ENCODE peak calls at places on chromosome 1, in five cellular contexts. J is AG10803; A is stomach; Y is CD8-positive, alpha-beta T cell; O is fibroblast of pulmonary artery. E is an unnamed sample.

GRCh38 chr1:227885648-227886502 is 61.9 kb downstream of the WNT9A start:
- DNase-seq in J (peak; percentile 35), A (peak; percentile 58), Y (no peak), O (peak; percentile 53), E (peak; percentile 38)

GRCh38 chr1:158121604-158122254 is 59.0 kb upstream of the CD1D start:
- DNase-seq in J (peak; percentile 18), A (no peak), Y (no peak), O (peak; percentile 58), E (peak; percentile 36)

GRCh38 chr1:23568608-23569383 is 9.5 kb upstream of the ID3 start:
- DNase-seq in J (no peak), A (no peak), Y (no peak), O (no peak), E (no peak)

GRCh38 chr1:6273380-6273891 is 12.5 kb upstream of the GPR153 start:
- DNase-seq in J (peak; percentile 65), A (no peak), Y (no peak), O (peak; percentile 26), E (peak; percentile 63)

GRCh38 chr1:78146137-78146822 is 100.5 kb downstream of the GIPC2 start:
- DNase-seq in J (peak; percentile 79), A (no peak), Y (no peak), O (no peak), E (peak; percentile 12)

GRCh38 chr1:203346060-203346754 is 4.7 kb downstream of the FMOD start:
- DNase-seq in J (peak; percentile 12), A (no peak), Y (no peak), O (peak; percentile 27), E (peak; percentile 62)

GRCh38 chr1:158199840-158200239 is 19.1 kb downstream of the CD1D start:
- DNase-seq in J (no peak), A (no peak), Y (no peak), O (peak; percentile 73), E (peak; percentile 74)

GRCh38 chr1:2541619-2542246 is 11.7 kb upstream of the HES5 start:
- DNase-seq in J (no peak), A (peak; percentile 71), Y (no peak), O (no peak), E (no peak)

GRCh38 chr1:8523641-8524206 is 205.8 kb downstream of the SLC45A1 start:
- DNase-seq in J (no peak), A (no peak), Y (no peak), O (no peak), E (no peak)

GRCh38 chr1:20160034-20160433 is 20.9 kb downstream of the PLA2G2F start:
- DNase-seq in J (no peak), A (no peak), Y (no peak), O (no peak), E (peak; percentile 27)

GRCh38 chr1:29114654-29115053 is 9.0 kb downstream of the TMEM200B start:
- DNase-seq in J (no peak), A (no peak), Y (no peak), O (no peak), E (no peak)

GRCh38 chr1:55195523-55196233 is 19.5 kb downstream of the USP24 start:
- DNase-seq in J (peak; percentile 76), A (no peak), Y (no peak), O (peak; percentile 83), E (peak; percentile 87)

GRCh38 chr1:55194851-55195250 is 20.3 kb downstream of the USP24 start:
- DNase-seq in J (no peak), A (no peak), Y (no peak), O (no peak), E (no peak)

GRCh38 chr1:55198044-55198443 is 17.1 kb downstream of the USP24 start:
- DNase-seq in J (no peak), A (no peak), Y (no peak), O (no peak), E (no peak)

GRCh38 chr1:55197106-55197505 is 18.1 kb downstream of the USP24 start:
- DNase-seq in J (no peak), A (no peak), Y (no peak), O (no peak), E (no peak)

DNA sequence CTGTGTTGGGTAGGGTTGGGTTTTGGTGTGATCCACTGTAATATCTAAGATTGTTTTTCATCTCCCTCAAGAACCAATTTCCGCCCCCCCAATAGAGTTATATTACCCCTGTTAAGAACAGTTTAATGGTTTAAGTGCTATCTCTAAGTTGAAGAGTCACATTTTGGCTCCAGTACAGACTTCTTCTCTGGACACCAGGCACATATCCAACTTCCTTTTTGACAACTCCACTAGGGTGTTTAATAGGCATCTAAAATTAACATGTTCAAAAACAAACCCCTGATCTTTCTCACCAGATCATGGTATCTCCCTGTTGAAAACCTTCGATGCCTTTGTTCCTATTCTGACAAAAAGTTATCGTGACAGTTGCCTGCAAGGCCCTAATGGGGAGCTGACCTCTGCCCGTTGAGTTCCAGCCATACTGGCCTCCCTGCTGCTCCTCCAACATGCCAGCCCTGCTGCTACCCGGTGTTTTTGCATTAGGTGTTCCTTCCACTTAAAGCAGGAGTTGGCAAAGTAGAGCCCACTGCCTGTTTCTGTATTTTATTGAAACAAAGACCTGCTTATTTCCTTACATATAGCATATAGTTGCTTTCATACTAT is 18.6 kb downstream of the USP24 start:
- DNase-seq in J (no peak), A (no peak), Y (no peak), O (peak; percentile 33), E (no peak)
- H3K4me3 ChIP-seq in J (no peak overlapping the region), A (no peak overlapping the region), Y (no peak overlapping the region), O (no peak overlapping the region), E (no peak overlapping the region)

GRCh38 chr1:173639102-173639501 is 4.0 kb downstream of the TEX50 start:
- DNase-seq in J (no peak), A (no peak), Y (no peak), O (no peak), E (no peak)
- H3K4me3 ChIP-seq in J (no peak overlapping the region), A (no peak overlapping the region), Y (no peak overlapping the region), O (no peak overlapping the region), E (no peak overlapping the region)

GRCh38 chr1:155069551-155070391 is 6.2 kb downstream of the EFNA4 start:
- DNase-seq in J (no peak), A (no peak), Y (no peak), O (no peak), E (no peak)
- H3K4me3 ChIP-seq in J (no peak overlapping the region), A (no peak overlapping the region), Y (no peak overlapping the region), O (no peak overlapping the region), E (no peak overlapping the region)

GRCh38 chr1:244461254-244462071 is at the start of gene CATSPERE:
- DNase-seq in J (peak; percentile 87), A (peak; percentile 93), Y (peak; percentile 87), O (peak; percentile 91), E (peak; percentile 87)
- H3K4me3 ChIP-seq in J (peak within 1 kb of the TSS; percentile 73), A (peak within 1 kb of the TSS; percentile 53), Y (peak within 1 kb of the TSS; percentile 54), O (peak within 1 kb of the TSS; percentile 61), E (peak within 1 kb of the TSS; percentile 66)

DNA sequence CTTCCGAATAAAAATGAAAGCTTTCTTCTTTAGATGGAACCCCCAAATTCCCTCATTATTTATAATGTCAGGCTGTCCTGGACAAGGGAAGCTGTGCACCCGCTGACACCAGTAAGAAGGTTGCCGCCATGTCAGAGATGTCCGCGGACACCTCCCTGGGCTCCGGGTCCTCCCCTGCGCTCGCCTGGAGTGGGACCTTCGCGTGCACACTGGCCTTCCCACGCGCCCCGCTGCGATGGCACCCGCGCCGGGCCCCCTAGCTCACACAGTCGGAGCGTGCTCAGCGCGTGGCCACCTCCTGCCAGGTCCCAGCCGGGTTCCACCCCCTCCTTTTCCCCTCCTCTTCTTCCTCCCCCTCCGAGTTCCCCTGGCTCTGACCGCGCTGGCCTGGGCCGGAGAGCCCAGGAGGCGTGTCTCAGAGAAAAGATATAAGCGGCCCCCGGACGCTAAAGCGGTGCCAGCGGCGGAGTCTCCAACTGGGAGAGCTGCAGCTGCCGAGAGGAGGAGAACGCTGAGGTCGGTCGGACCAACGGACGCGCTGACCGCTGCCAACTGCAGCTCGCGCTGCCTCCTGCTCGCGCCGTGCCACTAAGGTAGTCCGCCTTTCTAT is at the start of gene G0S2:
- DNase-seq in J (peak; percentile 39), A (peak; percentile 83), Y (no peak), O (peak; percentile 78), E (peak; percentile 49)
- H3K4me3 ChIP-seq in J (peak within 1 kb of the TSS; percentile 55), A (peak within 1 kb of the TSS; percentile 74), Y (peak within 1 kb of the TSS; percentile 46), O (peak within 1 kb of the TSS; percentile 66), E (peak within 1 kb of the TSS; percentile 59)

DNA sequence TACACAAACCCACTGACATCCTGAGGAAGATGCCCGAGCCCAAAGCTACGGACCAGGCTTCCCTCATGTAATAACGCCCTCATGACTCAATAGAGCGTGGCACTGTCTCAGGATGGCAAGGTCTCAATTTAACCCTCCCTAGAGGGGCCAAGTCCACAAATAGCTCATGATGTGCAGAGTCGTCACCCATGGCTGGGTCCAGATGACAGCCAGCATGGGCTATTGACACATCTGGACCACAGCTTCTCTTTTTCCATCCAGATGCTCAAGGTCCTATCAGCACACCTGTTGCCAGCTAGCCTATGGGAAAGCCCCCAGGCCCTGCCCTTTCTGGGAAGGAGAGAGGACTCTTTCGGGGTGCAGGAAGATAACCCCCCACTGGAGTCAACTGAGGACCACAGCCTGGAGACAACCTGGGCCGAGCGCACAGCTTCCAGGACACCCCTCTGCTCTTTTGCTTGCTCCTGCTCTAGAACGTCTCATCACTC is 2.8 kb downstream of the LAPTM5 start:
- DNase-seq in J (no peak), A (no peak), Y (no peak), O (no peak), E (no peak)
- H3K4me3 ChIP-seq in J (no peak overlapping the region), A (peak overlapping the region; percentile 46), Y (peak overlapping the region; percentile 87), O (no peak overlapping the region), E (no peak overlapping the region)

DNA sequence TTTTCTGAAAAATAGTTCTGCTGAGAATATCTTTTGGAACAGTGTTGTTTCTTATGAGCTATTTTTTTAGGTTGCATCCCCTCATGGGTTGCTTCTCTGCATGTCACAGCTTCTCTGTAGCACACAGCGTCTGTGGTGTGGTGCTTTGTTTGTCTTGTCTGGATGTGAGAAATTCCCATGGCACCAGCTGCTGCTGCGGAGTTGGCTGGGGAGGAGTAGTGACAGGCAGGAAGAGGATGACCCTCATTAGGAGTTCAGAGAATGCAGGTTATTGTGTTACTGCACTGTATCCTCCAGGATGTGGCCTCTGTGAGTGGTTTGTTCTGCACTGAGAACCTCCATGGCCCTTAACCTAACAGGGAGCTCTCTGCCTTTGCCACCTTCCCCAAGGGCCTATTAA is 64.8 kb downstream of the TSEN15 start:
- DNase-seq in J (no peak), A (no peak), Y (no peak), O (no peak), E (no peak)
- H3K4me3 ChIP-seq in J (no peak overlapping the region), A (no peak overlapping the region), Y (no peak overlapping the region), O (no peak overlapping the region), E (no peak overlapping the region)

E was measured in fibroblast of villous mesenchyme.